ENCODE peak calls at places on chromosomes 4 and X, in five cellular contexts. One of them, this sample, is unnamed.

GRCh38 chr4:17030543-17030942 is 132.1 kb upstream of the LDB2 start:
- DNase-seq in K562: no peak
- DNase-seq in NB4: no peak
- DNase-seq in A549: peak
- DNase-seq in breast epithelium: no peak
- DNase-seq in this sample: no peak

GRCh38 chr4:77922158-77923094 is 59.8 kb downstream of the MRPL1 start:
- DNase-seq in K562: no peak
- DNase-seq in breast epithelium: no peak
- DNase-seq in NB4: no peak
- DNase-seq in A549: no peak
- DNase-seq in this sample: no peak

GRCh38 chr4:138263438-138263837 is 21.3 kb upstream of the SLC7A11 start:
- DNase-seq in breast epithelium: no peak
- DNase-seq in K562: no peak
- DNase-seq in A549: no peak
- DNase-seq in NB4: peak
- DNase-seq in this sample: no peak

GRCh38 chr4:112327950-112328349 is 30.8 kb downstream of the ALPK1 start:
- DNase-seq in K562: no peak
- DNase-seq in A549: peak
- DNase-seq in breast epithelium: no peak
- DNase-seq in NB4: peak
- DNase-seq in this sample: no peak

GRCh38 chrX:21770631-21771321 is 12.9 kb upstream of the SMPX start:
- DNase-seq in NB4: no peak
- DNase-seq in K562: no peak
- DNase-seq in A549: peak
- DNase-seq in breast epithelium: no peak
- DNase-seq in this sample: no peak

GRCh38 chrX:124338733-124339514 is 6.5 kb downstream of the TEX13D start:
- DNase-seq in A549: no peak
- DNase-seq in NB4: no peak
- DNase-seq in breast epithelium: no peak
- DNase-seq in K562: no peak
- DNase-seq in this sample: no peak

GRCh38 chrX:143634701-143635442 is 1.0 kb downstream of the SLITRK4 start:
- DNase-seq in breast epithelium: no peak
- DNase-seq in K562: no peak
- DNase-seq in NB4: no peak
- DNase-seq in A549: no peak
- DNase-seq in this sample: peak

GRCh38 chr4:8324640-8325239 is 55.2 kb downstream of the HTRA3 start:
- DNase-seq in K562: no peak
- DNase-seq in A549: no peak
- DNase-seq in breast epithelium: no peak
- DNase-seq in NB4: no peak
- DNase-seq in this sample: no peak

GRCh38 chrX:12548746-12549145 is 242.5 kb upstream of the PRPS2 start:
- DNase-seq in breast epithelium: no peak
- DNase-seq in A549: peak
- DNase-seq in K562: no peak
- DNase-seq in NB4: peak
- DNase-seq in this sample: peak

GRCh38 chr4:66687393-66687971 is 857.8 kb downstream of the CENPC start:
- DNase-seq in breast epithelium: no peak
- DNase-seq in K562: no peak
- DNase-seq in NB4: no peak
- DNase-seq in A549: no peak
- DNase-seq in this sample: no peak

GRCh38 chr4:184100297-184100885 is 117.3 kb downstream of the ENPP6 start:
- DNase-seq in K562: peak
- DNase-seq in A549: peak
- DNase-seq in NB4: peak
- DNase-seq in breast epithelium: no peak
- DNase-seq in this sample: peak

GRCh38 chr4:150366487-150366999 is 215.4 kb upstream of the MAB21L2 start:
- DNase-seq in K562: no peak
- DNase-seq in A549: no peak
- DNase-seq in NB4: no peak
- DNase-seq in breast epithelium: no peak
- DNase-seq in this sample: no peak

GRCh38 chrX:30530591-30530990 is 47.0 kb downstream of the TASL start:
- DNase-seq in NB4: no peak
- DNase-seq in A549: no peak
- DNase-seq in K562: no peak
- DNase-seq in breast epithelium: no peak
- DNase-seq in this sample: no peak

GRCh38 chrX:54181196-54181953 is 1.7 kb downstream of the FAM120C start:
- DNase-seq in NB4: peak
- DNase-seq in A549: no peak
- DNase-seq in breast epithelium: no peak
- DNase-seq in K562: no peak
- DNase-seq in this sample: no peak

GRCh38 chrX:555589-556220 is 74.9 kb upstream of the SHOX start:
- DNase-seq in NB4: no peak
- DNase-seq in K562: no peak
- DNase-seq in breast epithelium: no peak
- DNase-seq in A549: no peak
- DNase-seq in this sample: no peak

GRCh38 chrX:11437642-11438379 is 144.6 kb downstream of the AMELX start:
- DNase-seq in A549: no peak
- DNase-seq in NB4: no peak
- DNase-seq in breast epithelium: no peak
- DNase-seq in K562: peak
- DNase-seq in this sample: no peak

GRCh38 chr4:167897116-167897515 is 195.2 kb upstream of the ANXA10 start:
- DNase-seq in breast epithelium: no peak
- DNase-seq in K562: no peak
- DNase-seq in A549: peak
- DNase-seq in NB4: no peak
- DNase-seq in this sample: no peak

GRCh38 chr4:174120446-174121142 is 162.9 kb downstream of the FBXO8 start:
- DNase-seq in breast epithelium: no peak
- DNase-seq in NB4: peak
- DNase-seq in K562: peak
- DNase-seq in A549: peak
- DNase-seq in this sample: peak

GRCh38 chrX:3184176-3184930 is 143.1 kb downstream of the ARSF start:
- DNase-seq in K562: no peak
- DNase-seq in A549: no peak
- DNase-seq in NB4: no peak
- DNase-seq in breast epithelium: no peak
- DNase-seq in this sample: no peak

GRCh38 chr4:104491396-104491821 is 3.3 kb downstream of the CXXC4 start:
- DNase-seq in breast epithelium: peak
- DNase-seq in NB4: peak
- DNase-seq in K562: peak
- DNase-seq in A549: peak
- DNase-seq in this sample: peak

GRCh38 chr4:143482753-143483362 is 30.6 kb upstream of the SMARCA5 start:
- DNase-seq in NB4: peak
- DNase-seq in K562: no peak
- DNase-seq in A549: peak
- DNase-seq in breast epithelium: no peak
- DNase-seq in this sample: peak

GRCh38 chr4:87057835-87058234 is 123.0 kb downstream of the AFF1 start:
- DNase-seq in A549: no peak
- DNase-seq in NB4: no peak
- DNase-seq in K562: no peak
- DNase-seq in breast epithelium: no peak
- DNase-seq in this sample: no peak

DNA sequence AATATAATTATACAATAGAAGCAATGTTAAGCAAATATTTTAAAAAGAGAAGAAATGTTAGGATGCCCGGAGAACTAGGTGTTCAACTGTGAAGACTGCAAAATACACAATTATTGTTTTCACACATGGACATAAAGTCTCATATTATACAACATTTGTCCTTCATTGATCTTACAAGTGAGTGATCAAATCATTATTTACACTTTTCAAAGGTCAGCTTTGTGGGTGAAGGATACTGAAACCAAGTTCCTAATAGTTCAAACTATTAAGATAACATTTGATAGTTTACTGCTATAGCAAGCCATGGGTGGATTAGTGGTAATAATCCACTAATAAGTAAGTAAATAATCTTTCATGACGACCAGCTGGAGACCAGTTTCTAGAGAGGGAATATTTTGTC is 23.3 kb downstream of the CTSO start:
- DNase-seq in NB4: no peak
- DNase-seq in A549: no peak
- DNase-seq in K562: no peak
- DNase-seq in breast epithelium: no peak
- DNase-seq in this sample: no peak
- TF ChIP-seq POLR2A in NB4: no peak
- TF ChIP-seq POLR2A in A549: no peak
- TF ChIP-seq POLR2A in K562: no peak
- TF ChIP-seq POLR2A in breast epithelium: no peak
- TF ChIP-seq POLR2A in this sample: no peak

GRCh38 chr4:110208419-110208818 is 10.0 kb upstream of the ELOVL6 start:
- DNase-seq in breast epithelium: no peak
- DNase-seq in K562: no peak
- DNase-seq in A549: no peak
- DNase-seq in NB4: no peak
- DNase-seq in this sample: no peak

GRCh38 chr4:110207233-110207632 is 8.8 kb upstream of the ELOVL6 start:
- DNase-seq in NB4: no peak
- DNase-seq in K562: no peak
- DNase-seq in A549: no peak
- DNase-seq in breast epithelium: no peak
- DNase-seq in this sample: no peak

GRCh38 chr4:110216079-110216478 is 17.7 kb upstream of the ELOVL6 start:
- DNase-seq in NB4: no peak
- DNase-seq in breast epithelium: no peak
- DNase-seq in K562: no peak
- DNase-seq in A549: no peak
- DNase-seq in this sample: no peak

GRCh38 chr4:110211007-110211769 is 12.8 kb upstream of the ELOVL6 start:
- DNase-seq in A549: peak
- DNase-seq in NB4: peak
- DNase-seq in breast epithelium: no peak
- DNase-seq in K562: peak
- DNase-seq in this sample: peak

DNA sequence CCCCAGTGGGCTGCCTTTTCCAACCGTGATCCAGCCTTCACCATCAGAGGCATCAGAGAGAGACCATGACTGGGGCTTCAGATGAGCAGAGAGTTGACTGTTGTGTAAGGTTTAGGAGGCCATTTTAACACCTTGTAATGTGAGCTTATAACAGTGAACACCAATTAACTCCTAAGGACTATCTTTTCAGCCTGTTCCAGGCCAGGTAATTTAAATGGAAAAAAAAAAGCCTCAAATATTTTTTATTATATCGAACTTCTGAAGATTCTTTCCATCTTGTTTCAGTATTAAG is 13.3 kb upstream of the ELOVL6 start:
- DNase-seq in NB4: no peak
- DNase-seq in A549: no peak
- DNase-seq in breast epithelium: no peak
- DNase-seq in K562: no peak
- DNase-seq in this sample: no peak
- TF ChIP-seq CTCF in NB4: no peak
- TF ChIP-seq CTCF in A549: no peak
- TF ChIP-seq CTCF in breast epithelium: no peak
- TF ChIP-seq CTCF in K562: no peak
- TF ChIP-seq CTCF in this sample: no peak

GRCh38 chr4:144645621-144646522 is at the start of gene HHIP:
- DNase-seq in NB4: no peak
- DNase-seq in A549: peak
- DNase-seq in breast epithelium: no peak
- DNase-seq in K562: peak
- DNase-seq in this sample: peak
- TF ChIP-seq POLR2A in NB4: no peak
- TF ChIP-seq POLR2A in A549: no peak
- TF ChIP-seq POLR2A in breast epithelium: no peak
- TF ChIP-seq POLR2A in K562: no peak
- TF ChIP-seq POLR2A in this sample: peak

DNA sequence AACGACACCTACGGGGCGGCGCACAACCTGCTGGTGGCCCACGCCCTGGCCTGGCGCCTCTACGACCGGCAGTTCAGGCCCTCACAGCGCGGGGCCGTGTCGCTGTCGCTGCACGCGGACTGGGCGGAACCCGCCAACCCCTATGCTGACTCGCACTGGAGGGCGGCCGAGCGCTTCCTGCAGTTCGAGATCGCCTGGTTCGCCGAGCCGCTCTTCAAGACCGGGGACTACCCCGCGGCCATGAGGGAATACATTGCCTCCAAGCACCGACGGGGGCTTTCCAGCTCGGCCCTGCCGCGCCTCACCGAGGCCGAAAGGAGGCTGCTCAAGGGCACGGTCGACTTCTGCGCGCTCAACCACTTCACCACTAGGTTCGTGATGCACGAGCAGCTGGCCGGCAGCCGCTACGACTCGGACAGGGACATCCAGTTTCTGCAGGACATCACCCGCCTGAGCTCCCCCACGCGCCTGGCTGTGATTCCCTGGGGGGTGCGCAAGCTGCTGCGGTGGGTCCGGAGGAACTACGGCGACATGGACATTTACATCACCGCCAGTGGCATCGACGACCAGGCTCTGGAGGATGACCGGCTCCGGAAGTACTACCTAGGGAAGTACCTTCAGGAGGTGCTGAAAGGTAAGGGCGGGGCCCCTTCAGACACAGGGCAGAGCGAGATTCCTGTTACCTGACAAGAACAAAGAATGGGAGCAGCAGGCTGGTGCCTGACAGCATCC is 11.7 kb downstream of the RPL9 start:
- DNase-seq in A549: no peak
- DNase-seq in NB4: peak
- DNase-seq in breast epithelium: peak
- DNase-seq in K562: no peak
- DNase-seq in this sample: peak
- TF ChIP-seq CTCF in A549: no peak
- TF ChIP-seq CTCF in NB4: no peak
- TF ChIP-seq CTCF in breast epithelium: peak
- TF ChIP-seq CTCF in K562: no peak
- TF ChIP-seq CTCF in this sample: no peak

DNA sequence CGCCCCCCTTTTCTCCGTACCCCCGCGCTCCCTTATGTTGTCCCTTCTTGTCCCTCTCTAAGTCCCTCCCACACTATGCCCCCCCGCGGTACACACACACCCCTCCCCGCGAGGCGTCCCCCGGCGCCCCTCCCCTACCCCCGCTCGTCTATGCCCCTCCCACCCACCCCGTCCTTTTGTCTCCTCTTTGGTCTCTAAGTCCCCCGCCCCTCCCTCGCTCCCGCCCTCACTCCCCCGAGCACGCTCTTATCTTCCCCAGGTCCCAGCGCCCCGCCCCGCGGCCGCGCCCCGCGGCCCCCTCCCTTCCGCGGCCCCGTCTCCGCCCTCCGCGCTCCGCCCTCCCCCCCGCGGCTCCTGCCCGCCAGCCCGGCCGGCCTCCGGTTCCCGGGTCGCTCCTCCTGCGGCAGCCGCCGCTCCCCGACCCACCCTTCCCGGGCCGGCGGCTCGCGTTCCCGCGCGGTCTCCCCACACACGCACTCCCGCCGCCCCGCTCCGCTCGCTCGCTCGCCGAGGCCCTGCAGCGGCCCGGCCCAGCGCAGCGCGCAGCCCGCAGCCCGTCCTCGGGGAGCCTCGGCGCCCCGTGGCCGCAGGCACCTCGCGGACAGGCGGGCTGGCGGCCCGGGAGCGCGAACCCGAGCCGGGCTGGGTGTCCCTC is 26.3 kb downstream of the UTP14A start:
- DNase-seq in K562: peak
- DNase-seq in NB4: peak
- DNase-seq in A549: peak
- DNase-seq in breast epithelium: peak
- DNase-seq in this sample: peak
- TF ChIP-seq POLR2A in K562: no peak
- TF ChIP-seq POLR2A in NB4: no peak
- TF ChIP-seq POLR2A in A549: peak
- TF ChIP-seq POLR2A in breast epithelium: no peak
- TF ChIP-seq POLR2A in this sample: no peak